ENCODE peak calls at places on chromosome 2, in four cellular contexts. K, F, I and T are unnamed samples.

GRCh38 chr2:142561656-142562055 is 315.8 kb upstream of the KYNU start:
- DNase-seq in I (no peak), K (no peak), F (no peak), T (no peak)

GRCh38 chr2:42598656-42599267 is 30.3 kb downstream of the MTA3 start:
- DNase-seq in F (no peak), I (no peak), K (no peak), T (no peak)

GRCh38 chr2:241458687-241459086 is 49.7 kb downstream of the STK25 start:
- DNase-seq in K (no peak), F (no peak), I (no peak), T (no peak)

GRCh38 chr2:26273501-26273900 is 28.8 kb downstream of the HADHB start:
- DNase-seq in K (no peak), F (no peak), I (no peak), T (peak; percentile 16)

GRCh38 chr2:119463136-119463535 is 31.5 kb downstream of the TMEM37 start:
- DNase-seq in I (no peak), K (no peak), F (no peak), T (no peak)

GRCh38 chr2:231946241-231946814 is 15.2 kb upstream of the DIS3L2 start:
- DNase-seq in K (no peak), F (no peak), I (no peak), T (no peak)

GRCh38 chr2:79741044-79741443 is 228.2 kb downstream of the CTNNA2 start:
- DNase-seq in F (no peak), I (no peak), K (no peak), T (no peak)

GRCh38 chr2:174708713-174709112 is 55.6 kb downstream of the CHRNA1 start:
- DNase-seq in I (no peak), K (no peak), F (no peak), T (no peak)

GRCh38 chr2:28327596-28327962 is 65.1 kb upstream of the FOSL2 start:
- DNase-seq in I (no peak), F (no peak), K (no peak), T (no peak)

GRCh38 chr2:183078163-183078466 is 432 bp upstream of the DUSP19 start:
- DNase-seq in I (no peak), K (no peak), F (no peak), T (no peak)

GRCh38 chr2:55133467-55134315 is 83.4 kb upstream of the RTN4 start:
- DNase-seq in K (peak; percentile 60), F (peak; percentile 62), I (peak; percentile 30), T (peak; percentile 81)

GRCh38 chr2:75580156-75580555 is 19.4 kb upstream of the EVA1A start:
- DNase-seq in F (no peak), I (no peak), K (no peak), T (no peak)

GRCh38 chr2:202084265-202084664 is 11.2 kb downstream of the KIAA2012 start:
- DNase-seq in K (no peak), F (no peak), I (peak; percentile 24), T (no peak)

GRCh38 chr2:223538920-223539440 is 63.2 kb downstream of the SCG2 start:
- DNase-seq in I (no peak), F (no peak), K (no peak), T (no peak)

GRCh38 chr2:114405486-114406250 is 36.8 kb upstream of the DPP10 start:
- DNase-seq in F (no peak), I (no peak), K (no peak), T (no peak)

GRCh38 chr2:195658541-195658890 is 1.5 kb downstream of the SLC39A10 start:
- DNase-seq in K (no peak), F (no peak), I (no peak), T (peak; percentile 81)

GRCh38 chr2:148988337-148988736 is 50.2 kb upstream of the LYPD6B start:
- DNase-seq in K (no peak), F (no peak), I (no peak), T (no peak)

GRCh38 chr2:197170137-197170682 is 140.4 kb downstream of the ANKRD44 start:
- DNase-seq in F (no peak), I (no peak), K (no peak), T (no peak)

GRCh38 chr2:25842155-25842554 is 36.1 kb downstream of the ASXL2 start:
- DNase-seq in K (no peak), I (no peak), F (no peak), T (no peak)

GRCh38 chr2:236760246-236760645 is 190.6 kb downstream of the ACKR3 start:
- DNase-seq in I (no peak), K (no peak), F (no peak), T (no peak)

GRCh38 chr2:162202203-162202602 is 41.0 kb downstream of the FAP start:
- DNase-seq in K (no peak), I (no peak), F (no peak), T (no peak)

GRCh38 chr2:124315221-124315880 is 290.3 kb downstream of the CNTNAP5 start:
- DNase-seq in K (no peak), F (no peak), I (no peak), T (no peak)

GRCh38 chr2:230714122-230714453 is 1.4 kb downstream of the CAB39 start:
- DNase-seq in F (peak; percentile 26), I (no peak), K (no peak), T (peak; percentile 72)

GRCh38 chr2:150882751-150883520 is 378.7 kb downstream of the RBM43 start:
- DNase-seq in I (no peak), K (no peak), F (no peak), T (no peak)

GRCh38 chr2:70982971-70983370 is 4.5 kb downstream of the ANKRD53 start:
- DNase-seq in K (no peak), F (no peak), I (no peak), T (no peak)

GRCh38 chr2:162403884-162404283 is 60.0 kb downstream of the GCA start:
- DNase-seq in F (no peak), I (no peak), K (no peak), T (no peak)

GRCh38 chr2:37324786-37325624 is at the start of gene PRKD3:
- DNase-seq in I (no peak), K (no peak), F (peak; percentile 88), T (peak; percentile 27)

GRCh38 chr2:54903736-54904554 is 146.3 kb downstream of the RTN4 start:
- DNase-seq in K (no peak), I (no peak), F (peak; percentile 17), T (no peak)

GRCh38 chr2:179788104-179788503 is 73.3 kb downstream of the ZNF385B start:
- DNase-seq in K (no peak), I (no peak), F (peak; percentile 19), T (no peak)

GRCh38 chr2:30273574-30273929 is 42.2 kb downstream of the LBH start:
- DNase-seq in I (no peak), K (no peak), F (no peak), T (no peak)

GRCh38 chr2:181311841-181312240 is 145.3 kb upstream of the ITGA4 start:
- DNase-seq in F (no peak), I (no peak), K (no peak), T (no peak)

GRCh38 chr2:145007673-145008263 is 487.8 kb upstream of the ZEB2 start:
- DNase-seq in K (no peak), F (no peak), I (no peak), T (no peak)

GRCh38 chr2:7725850-7726242 is 808.6 kb downstream of the RNF144A start:
- DNase-seq in K (no peak), I (no peak), F (no peak), T (no peak)

GRCh38 chr2:24494415-24494814 is 3.4 kb downstream of the NCOA1 start:
- DNase-seq in K (no peak), I (no peak), F (peak; percentile 22), T (no peak)
- TF ChIP-seq TCF7 in K (no peak), I (no peak), F (no peak), T (no peak)

DNA sequence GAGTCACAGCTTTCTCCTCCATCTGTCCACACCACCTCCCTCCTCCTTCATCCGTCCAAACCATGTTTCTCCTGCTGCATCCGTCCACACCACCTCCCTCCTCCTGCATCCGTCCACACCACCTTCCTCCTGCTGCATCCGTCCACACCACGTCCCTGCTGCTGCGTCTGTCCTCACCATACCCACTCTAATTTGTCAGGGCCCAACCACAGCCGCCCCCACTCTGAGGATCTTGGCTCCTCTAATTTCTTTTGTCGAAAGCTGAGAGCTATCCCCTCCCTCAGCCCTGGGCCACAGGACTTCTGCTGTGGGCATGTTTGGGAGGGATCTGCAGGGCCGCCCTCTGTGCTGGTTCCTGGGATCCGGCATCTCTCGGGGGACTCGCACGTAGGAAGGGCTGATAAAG is 67.4 kb downstream of the TPO start:
- DNase-seq in I (no peak), F (no peak), K (no peak), T (no peak)
- TF ChIP-seq TCF7 in I (no peak), F (no peak), K (no peak), T (no peak)

DNA sequence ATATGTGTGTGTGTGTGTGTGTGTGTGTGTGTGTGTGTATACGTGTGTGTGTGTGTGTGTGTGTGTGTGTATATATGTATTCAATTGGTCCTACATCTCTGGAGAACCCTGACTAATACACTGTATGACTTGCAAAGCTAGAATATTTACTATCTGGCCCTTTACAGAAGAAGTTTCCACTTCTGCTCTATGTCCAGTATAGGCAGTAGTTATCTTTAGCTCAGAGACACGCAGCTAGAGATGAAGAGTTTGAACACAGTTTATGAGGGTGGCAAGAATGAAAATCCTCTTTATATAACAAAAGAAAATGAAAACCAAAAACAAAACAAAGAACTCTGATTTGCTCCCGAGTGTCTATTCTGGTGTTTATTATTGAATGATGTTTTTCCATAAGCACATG is 201.2 kb downstream of the ASB1 start:
- DNase-seq in F (no peak), I (no peak), K (no peak), T (no peak)
- TF ChIP-seq TCF7 in F (no peak), I (no peak), K (no peak), T (no peak)

DNA sequence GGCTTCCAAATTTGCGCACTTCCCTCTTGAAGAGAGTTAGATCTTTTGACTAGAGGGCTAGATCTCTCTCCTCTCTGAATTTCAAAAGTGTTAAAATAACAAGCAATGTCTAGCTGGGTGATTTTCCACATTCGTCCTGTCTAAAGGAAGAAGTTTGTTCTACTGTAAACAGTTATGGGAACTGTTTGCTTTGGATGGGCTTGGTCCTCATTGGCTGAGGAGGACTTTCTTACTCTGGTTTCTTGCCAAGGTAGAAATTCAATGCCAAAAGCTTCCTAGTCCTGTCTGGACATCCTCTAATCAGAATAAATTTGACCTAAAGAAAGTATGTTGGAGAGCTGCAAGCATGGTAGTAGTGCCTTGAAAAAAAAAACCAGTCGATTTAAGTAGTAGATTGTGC is 47.4 kb upstream of the RAPH1 start:
- DNase-seq in K (no peak), F (no peak), I (no peak), T (no peak)
- TF ChIP-seq TCF7 in K (no peak), F (no peak), I (no peak), T (no peak)

GRCh38 chr2:108971661-108972566 is 17.1 kb downstream of the EDAR start:
- DNase-seq in I (no peak), K (no peak), F (no peak), T (no peak)
- TF ChIP-seq TCF7 in I (no peak), K (no peak), F (no peak), T (no peak)

DNA sequence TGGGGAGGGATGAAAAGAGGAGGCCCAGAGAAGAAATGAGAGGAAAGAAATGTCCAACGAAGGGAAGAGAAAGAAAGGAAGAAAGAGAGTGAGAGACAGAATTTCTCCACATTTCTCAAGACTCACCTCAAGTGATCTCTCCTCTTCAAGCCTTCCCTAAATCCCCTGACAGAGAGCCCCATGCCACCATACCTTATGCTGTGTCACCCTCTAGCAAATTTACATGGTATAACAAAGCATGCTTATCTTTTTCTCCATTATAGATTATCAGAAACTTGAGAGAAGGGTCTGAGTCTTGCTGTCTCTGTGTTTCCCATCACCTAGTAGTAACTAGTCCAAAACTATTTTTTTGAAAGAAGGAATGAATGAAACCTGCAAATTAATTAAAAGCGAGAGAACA is 1208.4 kb downstream of the DPP10 start:
- DNase-seq in K (no peak), I (no peak), F (no peak), T (no peak)
- TF ChIP-seq TCF7 in K (no peak), I (no peak), F (no peak), T (no peak)